ENCODE peak calls at places on chromosome 13, in nine cellular contexts. Z, W, H, G, P, Q, L, F and T are unnamed samples.

GRCh38 chr13:111394211-111394922 is 73.9 kb downstream of the TEX29 start:
- DNase-seq in H (no peak), F (no peak), L (no peak), Q (peak; percentile 7), G (no peak), Z (no peak), W (peak; percentile 26), P (no peak), T (no peak)

GRCh38 chr13:44693156-44693826 is 117.2 kb upstream of the TSC22D1 start:
- DNase-seq in Q (no peak), L (peak; percentile 29), P (no peak), G (no peak), F (no peak), W (no peak), H (no peak), Z (no peak), T (no peak)

GRCh38 chr13:32031025-32031814 is at the start of gene FRY:
- DNase-seq in Z (peak; percentile 93), P (peak; percentile 93), W (peak; percentile 84), G (peak; percentile 73), L (peak; percentile 70), H (peak; percentile 93), F (peak; percentile 40), Q (peak; percentile 63), T (peak; percentile 71)

GRCh38 chr13:26861951-26862350 is 101.4 kb upstream of the GPR12 start:
- DNase-seq in G (no peak), L (no peak), F (no peak), W (no peak), Z (no peak), P (no peak), H (no peak), Q (no peak), T (no peak)

GRCh38 chr13:107574517-107575215 is 640.7 kb downstream of the LIG4 start:
- DNase-seq in W (no peak), H (no peak), F (no peak), L (no peak), Z (no peak), P (no peak), G (no peak), Q (no peak), T (no peak)

GRCh38 chr13:76836311-76836710 is 49.9 kb downstream of the KCTD12 start:
- DNase-seq in F (no peak), L (no peak), G (no peak), W (no peak), Z (no peak), H (no peak), Q (no peak), P (no peak), T (no peak)

GRCh38 chr13:85693889-85694511 is 105.2 kb downstream of the SLITRK6 start:
- DNase-seq in L (no peak), F (no peak), W (no peak), Q (no peak), G (no peak), Z (no peak), P (no peak), H (no peak), T (no peak)

GRCh38 chr13:101474419-101474957 is 22.0 kb downstream of the ITGBL1 start:
- DNase-seq in Q (peak; percentile 44), L (no peak), P (no peak), H (no peak), W (no peak), G (no peak), Z (peak; percentile 80), F (no peak), T (no peak)

GRCh38 chr13:71513414-71514063 is 353.5 kb downstream of the DACH1 start:
- DNase-seq in Q (no peak), Z (no peak), L (no peak), W (no peak), F (no peak), G (no peak), H (no peak), P (no peak), T (no peak)

GRCh38 chr13:42279080-42279479 is 7.1 kb downstream of the AKAP11 start:
- DNase-seq in Q (no peak), G (no peak), L (no peak), F (no peak), W (no peak), H (no peak), Z (no peak), P (no peak), T (no peak)

GRCh38 chr13:21445759-21446158 is 13.3 kb downstream of the ZDHHC20 start:
- DNase-seq in P (no peak), W (no peak), G (no peak), F (no peak), Z (no peak), Q (no peak), L (no peak), H (no peak), T (no peak)
- H3K27ac ChIP-seq in P (no peak overlapping the region), W (no peak overlapping the region), G (no peak overlapping the region), F (no peak overlapping the region), Z (no peak overlapping the region), Q (no peak overlapping the region), L (no peak overlapping the region), H (no peak overlapping the region), T (no peak overlapping the region)

DNA sequence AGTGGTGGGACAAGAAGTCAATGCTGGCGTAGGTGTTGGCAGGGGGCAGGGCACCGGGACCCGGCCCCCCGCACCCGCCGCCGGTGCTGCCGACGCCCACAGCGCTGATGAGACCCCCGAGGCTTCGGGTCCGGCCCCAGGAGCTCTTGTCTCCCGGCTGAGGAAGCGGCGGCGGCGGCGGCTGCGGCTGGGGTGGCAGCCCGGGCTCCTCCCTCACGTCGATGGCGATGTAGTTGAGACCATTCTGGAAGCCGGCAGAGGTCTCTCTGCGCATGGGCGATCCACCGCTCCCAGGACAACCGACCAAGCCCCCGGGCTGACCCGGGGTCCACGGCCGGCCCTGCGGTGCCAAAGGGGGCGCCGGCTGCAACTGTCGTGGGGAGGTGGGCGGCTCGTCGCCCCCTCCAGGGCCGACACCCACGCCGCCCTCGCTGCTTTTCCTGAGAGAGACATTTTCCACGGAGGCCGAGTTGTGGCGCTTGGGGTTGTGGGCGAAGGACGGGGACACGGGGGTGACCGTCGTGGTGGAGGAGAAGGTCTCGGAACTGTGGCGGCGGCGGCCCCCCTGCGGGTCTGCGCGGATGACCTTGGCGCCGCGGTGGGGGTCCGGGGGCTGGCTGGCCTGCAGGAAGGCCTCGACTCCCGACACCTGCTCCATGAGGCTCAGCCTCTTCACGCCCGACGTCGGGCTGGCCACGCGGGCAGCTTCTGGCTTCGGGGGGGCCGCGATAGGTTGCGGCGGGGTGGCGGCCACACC is 4.1 kb downstream of the IRS2 start:
- DNase-seq in H (no peak), F (no peak), P (no peak), L (no peak), Q (no peak), W (no peak), G (no peak), Z (no peak), T (no peak)
- H3K4me1 ChIP-seq in H (peaks cover 21% of the 10 kb centered on the region), F (peaks cover 72% of the 10 kb centered on the region), P (peaks cover 66% of the 10 kb centered on the region), L (peaks cover 61% of the 10 kb centered on the region), Q (peaks cover 32% of the 10 kb centered on the region), W (no peaks in the 10 kb centered on the region), G (peaks cover 65% of the 10 kb centered on the region), Z (peaks cover 40% of the 10 kb centered on the region), T (peaks cover 9% of the 10 kb centered on the region)

DNA sequence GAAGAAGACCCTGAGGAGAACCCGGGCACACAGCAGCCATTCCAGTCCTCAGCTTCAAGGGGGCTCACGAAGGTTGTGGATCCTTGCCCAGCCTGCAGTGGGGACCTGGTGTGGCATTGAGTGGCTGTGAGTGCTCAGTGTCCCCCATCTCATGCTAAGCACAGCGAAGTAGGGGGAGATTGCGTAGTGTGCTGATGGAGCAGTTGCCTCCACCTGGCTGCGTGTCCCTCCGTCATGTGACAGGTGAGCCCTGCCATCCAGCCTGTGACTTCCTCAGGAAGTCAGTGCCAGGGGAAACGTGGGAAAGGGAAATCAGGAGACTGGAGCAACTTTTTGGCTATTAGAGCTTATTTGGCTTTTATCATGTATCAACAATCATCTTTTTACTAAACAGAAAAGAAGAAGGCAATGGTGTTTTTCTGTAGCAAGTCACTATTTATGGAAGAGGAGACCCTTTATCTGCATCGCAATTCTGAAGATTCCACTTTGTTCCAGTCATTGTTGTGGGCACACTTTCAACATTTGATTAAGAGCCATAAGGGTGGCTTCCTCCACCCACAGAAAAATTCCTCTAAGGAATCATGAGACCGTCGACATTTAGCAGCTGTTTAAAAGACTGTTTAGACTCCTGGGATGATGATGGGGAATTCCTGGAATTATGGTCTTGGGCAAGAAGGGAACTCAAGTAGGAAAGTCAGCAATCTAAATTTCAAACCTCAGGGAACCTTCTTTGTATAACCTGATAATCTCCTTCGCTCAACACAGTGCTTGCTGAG is 126.8 kb upstream of the SPATA13 start:
- DNase-seq in F (no peak), P (no peak), Q (no peak), G (no peak), H (peak; percentile 93), W (peak; percentile 82), L (no peak), Z (no peak), T (no peak)
- H3K27ac ChIP-seq in F (peak overlapping the region; percentile 75), P (peak overlapping the region; percentile 55), Q (peak overlapping the region; percentile 54), G (peak overlapping the region; percentile 86), H (no peak overlapping the region), W (peak overlapping the region; percentile 88), L (peak overlapping the region; percentile 68), Z (no peak overlapping the region), T (peak overlapping the region; percentile 70)

GRCh38 chr13:97346561-97347254 is 87.3 kb upstream of the RAP2A start:
- DNase-seq in Q (no peak), H (no peak), Z (no peak), G (no peak), F (no peak), W (no peak), L (no peak), P (no peak), T (no peak)
- H3K4me1 ChIP-seq in Q (peaks cover 4% of the 10 kb centered on the region), H (no peaks in the 10 kb centered on the region), Z (no peaks in the 10 kb centered on the region), G (peaks cover 8% of the 10 kb centered on the region), F (peaks cover 27% of the 10 kb centered on the region), W (no peaks in the 10 kb centered on the region), L (peaks cover 32% of the 10 kb centered on the region), P (peaks cover 35% of the 10 kb centered on the region), T (no peaks in the 10 kb centered on the region)

DNA sequence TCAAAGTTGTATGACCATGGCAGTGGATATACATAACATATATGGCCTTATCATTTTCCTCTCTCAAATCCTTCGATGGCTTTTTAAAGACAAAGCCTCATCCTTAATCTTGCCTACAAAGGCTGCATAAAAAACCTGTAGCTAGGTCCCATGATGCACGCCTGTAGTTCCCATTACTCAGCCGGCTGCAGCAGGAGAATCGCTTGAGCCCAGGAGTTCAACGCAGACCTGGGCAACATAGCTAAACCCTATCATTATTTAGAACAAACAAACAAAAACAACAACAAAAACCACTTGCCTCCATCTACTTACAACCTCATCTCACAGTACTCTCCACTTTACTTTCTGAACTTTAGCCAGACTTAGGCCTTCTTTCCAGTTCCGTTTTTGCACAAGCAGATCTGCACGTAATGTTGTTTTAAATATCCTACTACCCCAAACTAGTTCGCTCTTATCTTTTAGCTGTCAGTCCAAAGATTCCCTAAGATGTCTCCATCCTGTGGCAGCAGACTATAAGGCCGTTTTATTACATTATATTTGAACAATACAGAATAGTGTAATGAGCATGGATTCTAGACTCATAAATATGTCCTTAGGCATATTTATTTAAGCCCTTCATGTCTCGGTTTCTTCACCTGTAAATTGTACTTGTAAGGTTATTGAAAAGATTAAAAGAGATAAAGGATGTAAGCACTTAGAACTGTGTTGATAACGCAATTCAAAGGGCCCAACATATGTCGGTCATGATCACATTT is 969 bp upstream of the POMP start:
- DNase-seq in W (no peak), Z (peak; percentile 15), G (no peak), Q (no peak), H (peak; percentile 34), P (no peak), F (no peak), L (no peak), T (no peak)
- H3K27ac ChIP-seq in W (peak overlapping the region; percentile 97), Z (no peak overlapping the region), G (peak overlapping the region; percentile 91), Q (peak overlapping the region; percentile 88), H (no peak overlapping the region), P (peak overlapping the region; percentile 93), F (peak overlapping the region; percentile 55), L (peak overlapping the region; percentile 89), T (peak overlapping the region; percentile 93)